ENCODE peak calls at places on chromosomes 13 and 19, in four cellular contexts. One of them, this sample, is unnamed.

GRCh38 chr13:92807343-92807742 is 419.3 kb upstream of the GPC6 start:
- DNase-seq in sigmoid colon: no peak
- DNase-seq in choroid plexus epithelial cell: peak; percentile 59
- DNase-seq in cardiac fibroblast: no peak
- DNase-seq in this sample: no peak

GRCh38 chr19:38079926-38080380 is 144.1 kb downstream of the DPF1 start:
- DNase-seq in sigmoid colon: no peak
- DNase-seq in choroid plexus epithelial cell: peak; percentile 87
- DNase-seq in cardiac fibroblast: peak; percentile 94
- DNase-seq in this sample: peak; percentile 71

GRCh38 chr13:84843368-84843767 is 955.9 kb downstream of the SLITRK6 start:
- DNase-seq in sigmoid colon: no peak
- DNase-seq in choroid plexus epithelial cell: no peak
- DNase-seq in cardiac fibroblast: no peak
- DNase-seq in this sample: no peak

GRCh38 chr19:11092181-11092538 is 2.9 kb downstream of the LDLR start:
- DNase-seq in sigmoid colon: no peak
- DNase-seq in choroid plexus epithelial cell: peak; percentile 75
- DNase-seq in cardiac fibroblast: peak; percentile 82
- DNase-seq in this sample: no peak

GRCh38 chr19:1511318-1511988 is 1.4 kb downstream of the ADAMTSL5 start:
- DNase-seq in sigmoid colon: no peak
- DNase-seq in choroid plexus epithelial cell: no peak
- DNase-seq in cardiac fibroblast: no peak
- DNase-seq in this sample: no peak

GRCh38 chr19:1929051-1929742 is 11.8 kb upstream of the CSNK1G2 start:
- DNase-seq in sigmoid colon: peak; percentile 89
- DNase-seq in choroid plexus epithelial cell: peak; percentile 72
- DNase-seq in cardiac fibroblast: peak; percentile 76
- DNase-seq in this sample: no peak

GRCh38 chr13:30119476-30119875 is 187.9 kb downstream of the KATNAL1 start:
- DNase-seq in sigmoid colon: no peak
- DNase-seq in choroid plexus epithelial cell: peak; percentile 71
- DNase-seq in cardiac fibroblast: peak; percentile 65
- DNase-seq in this sample: no peak

GRCh38 chr19:56601375-56601774 is 6.3 kb downstream of the ZNF71 start:
- DNase-seq in sigmoid colon: no peak
- DNase-seq in choroid plexus epithelial cell: peak; percentile 12
- DNase-seq in cardiac fibroblast: peak; percentile 28
- DNase-seq in this sample: no peak

GRCh38 chr13:45073809-45074208 is 46.5 kb upstream of the GTF2F2 start:
- DNase-seq in sigmoid colon: no peak
- DNase-seq in choroid plexus epithelial cell: no peak
- DNase-seq in cardiac fibroblast: no peak
- DNase-seq in this sample: no peak

GRCh38 chr13:73411067-73411809 is 352.4 kb downstream of the KLF5 start:
- DNase-seq in sigmoid colon: no peak
- DNase-seq in choroid plexus epithelial cell: no peak
- DNase-seq in cardiac fibroblast: no peak
- DNase-seq in this sample: no peak

GRCh38 chr19:7908742-7909461 is 5.2 kb downstream of the MAP2K7 start:
- DNase-seq in sigmoid colon: no peak
- DNase-seq in choroid plexus epithelial cell: no peak
- DNase-seq in cardiac fibroblast: no peak
- DNase-seq in this sample: no peak

GRCh38 chr13:77521595-77522367 is 13.7 kb upstream of the SCEL start:
- DNase-seq in sigmoid colon: no peak
- DNase-seq in choroid plexus epithelial cell: peak; percentile 68
- DNase-seq in cardiac fibroblast: peak; percentile 35
- DNase-seq in this sample: no peak

GRCh38 chr13:95660981-95661581 is 15.9 kb upstream of the DNAJC3 start:
- DNase-seq in sigmoid colon: no peak
- DNase-seq in choroid plexus epithelial cell: peak; percentile 71
- DNase-seq in cardiac fibroblast: peak; percentile 75
- DNase-seq in this sample: no peak

GRCh38 chr13:57326532-57326931 is 159.5 kb downstream of the PRR20E start:
- DNase-seq in sigmoid colon: no peak
- DNase-seq in choroid plexus epithelial cell: no peak
- DNase-seq in cardiac fibroblast: no peak
- DNase-seq in this sample: no peak

GRCh38 chr19:35436477-35437141 is 11.4 kb upstream of the FFAR2 start:
- DNase-seq in sigmoid colon: no peak
- DNase-seq in choroid plexus epithelial cell: peak; percentile 40
- DNase-seq in cardiac fibroblast: peak; percentile 27
- DNase-seq in this sample: no peak

GRCh38 chr19:44777715-44778347 is at the start of gene CBLC:
- DNase-seq in sigmoid colon: no peak
- DNase-seq in choroid plexus epithelial cell: no peak
- DNase-seq in cardiac fibroblast: no peak
- DNase-seq in this sample: no peak

GRCh38 chr13:51246411-51247298 is 24.5 kb downstream of the FAM124A start:
- DNase-seq in sigmoid colon: peak; percentile 85
- DNase-seq in choroid plexus epithelial cell: no peak
- DNase-seq in cardiac fibroblast: no peak
- DNase-seq in this sample: no peak

GRCh38 chr19:50839712-50840655 is 6.6 kb upstream of the KLK15 start:
- DNase-seq in sigmoid colon: no peak
- DNase-seq in choroid plexus epithelial cell: no peak
- DNase-seq in cardiac fibroblast: no peak
- DNase-seq in this sample: no peak

GRCh38 chr13:42001580-42001979 is 40.7 kb upstream of the VWA8 start:
- DNase-seq in sigmoid colon: no peak
- DNase-seq in choroid plexus epithelial cell: peak; percentile 81
- DNase-seq in cardiac fibroblast: peak; percentile 89
- DNase-seq in this sample: peak; percentile 81

GRCh38 chr19:19134687-19135158 is 3.6 kb downstream of the TMEM161A start:
- DNase-seq in sigmoid colon: no peak
- DNase-seq in choroid plexus epithelial cell: no peak
- DNase-seq in cardiac fibroblast: no peak
- DNase-seq in this sample: no peak

GRCh38 chr13:36709136-36709895 is 35.5 kb downstream of the SERTM1 start:
- DNase-seq in sigmoid colon: no peak
- DNase-seq in choroid plexus epithelial cell: no peak
- DNase-seq in cardiac fibroblast: no peak
- DNase-seq in this sample: no peak

GRCh38 chr13:113445791-113446487 is 7.3 kb downstream of the ADPRHL1 start:
- DNase-seq in sigmoid colon: peak; percentile 43
- DNase-seq in choroid plexus epithelial cell: peak; percentile 68
- DNase-seq in cardiac fibroblast: no peak
- DNase-seq in this sample: no peak

GRCh38 chr13:25085125-25085742 is 10.7 kb upstream of the PABPC3 start:
- DNase-seq in sigmoid colon: no peak
- DNase-seq in choroid plexus epithelial cell: peak; percentile 67
- DNase-seq in cardiac fibroblast: peak; percentile 61
- DNase-seq in this sample: peak; percentile 5

GRCh38 chr13:26558074-26558805 is 757 bp downstream of the WASF3 start:
- DNase-seq in sigmoid colon: no peak
- DNase-seq in choroid plexus epithelial cell: peak; percentile 23
- DNase-seq in cardiac fibroblast: peak; percentile 36
- DNase-seq in this sample: no peak

GRCh38 chr13:46554971-46555370 is 2.0 kb downstream of the LRCH1 start:
- DNase-seq in sigmoid colon: no peak
- DNase-seq in choroid plexus epithelial cell: no peak
- DNase-seq in cardiac fibroblast: peak; percentile 52
- DNase-seq in this sample: no peak

GRCh38 chr13:42907745-42908144 is 84.3 kb downstream of the EPSTI1 start:
- DNase-seq in sigmoid colon: no peak
- DNase-seq in choroid plexus epithelial cell: no peak
- DNase-seq in cardiac fibroblast: no peak
- DNase-seq in this sample: no peak

GRCh38 chr13:110472904-110473563 is 88.5 kb downstream of the RAB20 start:
- DNase-seq in sigmoid colon: no peak
- DNase-seq in choroid plexus epithelial cell: no peak
- DNase-seq in cardiac fibroblast: no peak
- DNase-seq in this sample: no peak

GRCh38 chr19:17001603-17002183 is 24.9 kb downstream of the CPAMD8 start:
- DNase-seq in sigmoid colon: no peak
- DNase-seq in choroid plexus epithelial cell: no peak
- DNase-seq in cardiac fibroblast: no peak
- DNase-seq in this sample: no peak

GRCh38 chr13:84925443-84925842 is 873.8 kb downstream of the SLITRK6 start:
- DNase-seq in sigmoid colon: no peak
- DNase-seq in choroid plexus epithelial cell: peak; percentile 19
- DNase-seq in cardiac fibroblast: no peak
- DNase-seq in this sample: peak; percentile 13

GRCh38 chr19:47161876-47162489 is 31.3 kb downstream of the SAE1 start:
- DNase-seq in sigmoid colon: no peak
- DNase-seq in choroid plexus epithelial cell: peak; percentile 30
- DNase-seq in cardiac fibroblast: peak; percentile 25
- DNase-seq in this sample: no peak

GRCh38 chr13:38582133-38582532 is 104.7 kb upstream of the FREM2 start:
- DNase-seq in sigmoid colon: no peak
- DNase-seq in choroid plexus epithelial cell: peak; percentile 60
- DNase-seq in cardiac fibroblast: peak; percentile 61
- DNase-seq in this sample: no peak

GRCh38 chr13:97422118-97423054 is 11.6 kb upstream of the RAP2A start:
- DNase-seq in sigmoid colon: no peak
- DNase-seq in choroid plexus epithelial cell: no peak
- DNase-seq in cardiac fibroblast: peak; percentile 40
- DNase-seq in this sample: no peak

GRCh38 chr13:36884235-36884634 is 35.8 kb downstream of the SMAD9 start:
- DNase-seq in sigmoid colon: no peak
- DNase-seq in choroid plexus epithelial cell: peak; percentile 32
- DNase-seq in cardiac fibroblast: no peak
- DNase-seq in this sample: no peak

DNA sequence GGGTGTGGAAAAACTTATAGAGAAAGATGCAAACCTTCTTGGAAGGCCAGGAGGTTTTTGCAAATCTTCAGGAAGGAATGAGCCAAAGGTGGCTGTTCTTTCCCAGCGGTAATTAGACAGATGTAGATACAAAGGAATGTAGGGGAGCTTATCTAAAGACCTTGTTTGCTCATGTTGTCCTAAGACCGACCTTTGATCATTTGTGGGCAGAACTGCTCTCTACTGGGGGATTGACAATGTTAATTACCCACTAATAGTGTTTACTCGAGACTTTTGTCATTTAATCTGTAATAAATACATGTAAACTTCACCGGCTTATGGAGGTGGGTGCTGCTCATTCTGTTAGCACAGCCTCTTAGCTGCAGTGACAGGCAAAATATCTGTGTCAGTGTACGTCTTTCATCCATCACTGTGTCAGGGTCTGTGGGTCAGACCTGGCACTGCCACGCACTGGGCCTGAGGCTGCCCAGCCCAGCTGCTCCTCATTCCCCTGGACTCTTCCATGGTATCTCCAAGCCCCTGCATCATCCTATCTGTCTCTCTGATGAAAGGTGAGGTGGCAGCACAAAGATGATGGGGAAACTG is 68.3 kb downstream of the ZNF431 start:
- DNase-seq in sigmoid colon: no peak
- DNase-seq in choroid plexus epithelial cell: no peak
- DNase-seq in cardiac fibroblast: no peak
- DNase-seq in this sample: no peak
- H3K4me3 ChIP-seq in sigmoid colon: no peak overlapping the region
- H3K4me3 ChIP-seq in choroid plexus epithelial cell: no peak overlapping the region
- H3K4me3 ChIP-seq in cardiac fibroblast: no peak overlapping the region
- H3K4me3 ChIP-seq in this sample: no peak overlapping the region

DNA sequence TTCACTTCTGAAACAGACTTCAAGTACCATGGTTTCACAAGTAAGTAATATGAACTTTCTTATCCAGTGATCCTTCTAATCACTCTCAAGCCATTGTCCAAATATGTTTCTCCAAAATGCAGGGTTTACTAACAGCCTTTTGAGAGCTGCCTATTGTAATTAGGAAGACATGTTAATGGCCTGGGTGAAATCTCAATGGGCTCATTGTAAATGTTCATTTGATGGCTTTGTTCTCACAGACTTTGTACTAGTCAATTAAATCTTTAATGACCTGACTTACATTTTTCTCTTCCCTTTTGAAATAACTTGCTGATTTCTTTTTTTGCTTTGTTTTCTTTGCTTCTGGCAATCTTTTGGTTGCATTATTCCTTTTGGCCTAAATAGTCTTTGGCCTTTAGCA is 444.8 kb downstream of the LIG4 start:
- DNase-seq in sigmoid colon: no peak
- DNase-seq in choroid plexus epithelial cell: no peak
- DNase-seq in cardiac fibroblast: no peak
- DNase-seq in this sample: no peak
- H3K4me3 ChIP-seq in sigmoid colon: no peak overlapping the region
- H3K4me3 ChIP-seq in choroid plexus epithelial cell: no peak overlapping the region
- H3K4me3 ChIP-seq in cardiac fibroblast: no peak overlapping the region
- H3K4me3 ChIP-seq in this sample: no peak overlapping the region

GRCh38 chr13:107870400-107870799 is 344.9 kb downstream of the LIG4 start:
- DNase-seq in sigmoid colon: no peak
- DNase-seq in choroid plexus epithelial cell: no peak
- DNase-seq in cardiac fibroblast: no peak
- DNase-seq in this sample: no peak

GRCh38 chr13:107865643-107866006 is 349.7 kb downstream of the LIG4 start:
- DNase-seq in sigmoid colon: no peak
- DNase-seq in choroid plexus epithelial cell: peak; percentile 51
- DNase-seq in cardiac fibroblast: no peak
- DNase-seq in this sample: no peak

GRCh38 chr13:107866007-107866665 is 349.2 kb downstream of the LIG4 start:
- DNase-seq in sigmoid colon: no peak
- DNase-seq in choroid plexus epithelial cell: peak; percentile 48
- DNase-seq in cardiac fibroblast: peak; percentile 11
- DNase-seq in this sample: no peak

GRCh38 chr13:107866666-107867623 is 348.4 kb downstream of the LIG4 start:
- DNase-seq in sigmoid colon: no peak
- DNase-seq in choroid plexus epithelial cell: peak; percentile 59
- DNase-seq in cardiac fibroblast: peak; percentile 8
- DNase-seq in this sample: no peak

GRCh38 chr13:107867701-107868661 is 347.4 kb downstream of the LIG4 start:
- DNase-seq in sigmoid colon: no peak
- DNase-seq in choroid plexus epithelial cell: peak; percentile 71
- DNase-seq in cardiac fibroblast: peak; percentile 29
- DNase-seq in this sample: no peak
- H3K4me3 ChIP-seq in sigmoid colon: no peak overlapping the region
- H3K4me3 ChIP-seq in choroid plexus epithelial cell: peak overlapping the region; percentile 81
- H3K4me3 ChIP-seq in cardiac fibroblast: peak overlapping the region; percentile 47
- H3K4me3 ChIP-seq in this sample: peak overlapping the region; percentile 64

GRCh38 chr19:13002389-13002898 is 7.2 kb downstream of the NFIX start:
- DNase-seq in sigmoid colon: peak; percentile 93
- DNase-seq in choroid plexus epithelial cell: no peak
- DNase-seq in cardiac fibroblast: no peak
- DNase-seq in this sample: no peak

GRCh38 chr19:13002970-13003540 is 7.8 kb downstream of the NFIX start:
- DNase-seq in sigmoid colon: peak; percentile 68
- DNase-seq in choroid plexus epithelial cell: no peak
- DNase-seq in cardiac fibroblast: no peak
- DNase-seq in this sample: no peak

GRCh38 chr19:13001502-13002388 is 6.5 kb downstream of the NFIX start:
- DNase-seq in sigmoid colon: peak; percentile 96
- DNase-seq in choroid plexus epithelial cell: no peak
- DNase-seq in cardiac fibroblast: no peak
- DNase-seq in this sample: no peak

GRCh38 chr19:12997967-12998940 is 3.0 kb downstream of the NFIX start:
- DNase-seq in sigmoid colon: no peak
- DNase-seq in choroid plexus epithelial cell: no peak
- DNase-seq in cardiac fibroblast: no peak
- DNase-seq in this sample: no peak

DNA sequence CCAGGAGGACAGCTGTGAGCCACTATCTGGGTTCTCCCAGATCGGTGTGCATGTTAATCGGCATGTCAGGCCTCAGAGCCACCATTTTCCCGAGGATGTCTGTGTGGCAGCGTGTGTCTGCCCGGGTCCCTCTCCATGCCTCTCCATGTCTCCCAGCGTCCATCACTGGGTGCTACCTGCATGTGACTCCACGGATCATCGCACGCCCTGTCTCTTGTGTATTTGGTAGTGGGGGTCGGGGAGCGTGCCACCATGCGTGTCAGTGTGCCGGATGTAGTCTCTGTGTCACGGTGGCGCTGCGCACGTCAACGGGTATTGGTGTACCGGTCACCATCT is 5.9 kb downstream of the NFIX start:
- DNase-seq in sigmoid colon: no peak
- DNase-seq in choroid plexus epithelial cell: no peak
- DNase-seq in cardiac fibroblast: no peak
- DNase-seq in this sample: no peak
- H3K4me3 ChIP-seq in sigmoid colon: peak overlapping the region; percentile 37
- H3K4me3 ChIP-seq in choroid plexus epithelial cell: no peak overlapping the region
- H3K4me3 ChIP-seq in cardiac fibroblast: no peak overlapping the region
- H3K4me3 ChIP-seq in this sample: no peak overlapping the region